ENCODE peak calls at places on chromosomes 12 and 14, in four cellular contexts. K, J, D and G are unnamed samples.

GRCh38 chr14:33938131-33938949 is 12.5 kb downstream of the EGLN3 start:
- DNase-seq in K (peak), J (peak), D (peak), G (peak)

GRCh38 chr12:104653730-104654328 is 197.1 kb downstream of the CHST11 start:
- DNase-seq in K (no peak), J (no peak), D (peak), G (no peak)

GRCh38 chr12:106739815-106740552 is 34.5 kb upstream of the RIC8B start:
- DNase-seq in K (peak), J (no peak), D (no peak), G (no peak)

GRCh38 chr12:98456583-98457573 is 58.5 kb upstream of the TMPO start:
- DNase-seq in K (peak), J (no peak), D (peak), G (peak)

GRCh38 chr14:24398943-24399801 is at the start of gene NYNRIN:
- DNase-seq in K (peak), J (peak), D (peak), G (peak)

GRCh38 chr12:122813310-122813713 is 21.9 kb upstream of the HIP1R start:
- DNase-seq in K (no peak), J (no peak), D (no peak), G (peak)

GRCh38 chr14:68820999-68821683 is 28.3 kb upstream of the ZFP36L1 start:
- DNase-seq in K (no peak), J (no peak), D (no peak), G (no peak)

GRCh38 chr12:89899651-89900050 is 191.0 kb upstream of the ATP2B1 start:
- DNase-seq in K (no peak), J (no peak), D (no peak), G (no peak)

GRCh38 chr12:98653866-98654493 is 8.9 kb downstream of the APAF1 start:
- DNase-seq in K (peak), J (no peak), D (peak), G (no peak)

GRCh38 chr12:113870035-113870434 is 96.1 kb downstream of the RBM19 start:
- DNase-seq in K (no peak), J (no peak), D (no peak), G (no peak)

GRCh38 chr12:103495158-103495782 is 498 bp downstream of the C12orf42 start:
- DNase-seq in K (no peak), J (no peak), D (peak), G (peak)

GRCh38 chr12:116990329-116990728 is 79.6 kb downstream of the FBXW8 start:
- DNase-seq in K (no peak), J (no peak), D (no peak), G (no peak)

GRCh38 chr12:19402743-19403400 is 36.4 kb upstream of the AEBP2 start:
- DNase-seq in K (peak), J (no peak), D (no peak), G (peak)

GRCh38 chr12:126936181-126936851 is 1330.7 kb upstream of the TMEM132C start:
- DNase-seq in K (peak), J (peak), D (no peak), G (no peak)

GRCh38 chr14:95452176-95452889 is 64.1 kb downstream of the SYNE3 start:
- DNase-seq in K (no peak), J (no peak), D (peak), G (no peak)

GRCh38 chr14:34438438-34438837 is 23.6 kb downstream of the SPTSSA start:
- DNase-seq in K (no peak), J (no peak), D (no peak), G (no peak)

GRCh38 chr14:73746540-73747385 is 32.6 kb upstream of the PNMA1 start:
- DNase-seq in K (no peak), J (peak), D (no peak), G (peak)

GRCh38 chr12:8692573-8692972 is 5.2 kb upstream of the RIMKLB start:
- DNase-seq in K (peak), J (peak), D (peak), G (no peak)

GRCh38 chr14:90397401-90398314 is 829 bp downstream of the CALM1 start:
- DNase-seq in K (peak), J (peak), D (peak), G (peak)

GRCh38 chr14:104464907-104465306 is 114.7 kb upstream of the C14orf180 start:
- DNase-seq in K (no peak), J (no peak), D (no peak), G (no peak)

GRCh38 chr12:57146092-57146491 is 1.3 kb downstream of the LRP1-AS start:
- DNase-seq in K (no peak), J (no peak), D (no peak), G (no peak)

GRCh38 chr12:120855823-120856589 is 48.2 kb downstream of the SPPL3 start:
- DNase-seq in K (peak), J (no peak), D (no peak), G (no peak)